ENCODE peak calls at places on chromosomes 1 and 21, in seven cellular contexts. One of them, this sample, is unnamed.

GRCh38 chr1:242477944-242478343 is 46.6 kb downstream of the PLD5 start:
- DNase-seq in occipital lobe: no peak
- DNase-seq in Caki2: no peak
- DNase-seq in effector CD4-positive, alpha-beta T cell: no peak
- DNase-seq in IMR-90: no peak
- DNase-seq in COR-L47: peak; percentile 82
- DNase-seq in frontal cortex: no peak
- DNase-seq in this sample: no peak

GRCh38 chr1:188652678-188653077 is 1823.9 kb downstream of the PLA2G4A start:
- DNase-seq in occipital lobe: no peak
- DNase-seq in frontal cortex: no peak
- DNase-seq in effector CD4-positive, alpha-beta T cell: no peak
- DNase-seq in Caki2: no peak
- DNase-seq in IMR-90: peak; percentile 86
- DNase-seq in COR-L47: no peak
- DNase-seq in this sample: no peak

GRCh38 chr1:226546926-226547325 is 1.6 kb upstream of the STUM start:
- DNase-seq in Caki2: no peak
- DNase-seq in IMR-90: no peak
- DNase-seq in occipital lobe: no peak
- DNase-seq in effector CD4-positive, alpha-beta T cell: no peak
- DNase-seq in frontal cortex: no peak
- DNase-seq in COR-L47: no peak
- DNase-seq in this sample: no peak

GRCh38 chr1:87418048-87418447 is 89.4 kb downstream of the LMO4 start:
- DNase-seq in IMR-90: no peak
- DNase-seq in Caki2: no peak
- DNase-seq in occipital lobe: no peak
- DNase-seq in COR-L47: no peak
- DNase-seq in effector CD4-positive, alpha-beta T cell: no peak
- DNase-seq in frontal cortex: no peak
- DNase-seq in this sample: no peak

GRCh38 chr1:185567006-185567405 is 167.2 kb upstream of the HMCN1 start:
- DNase-seq in effector CD4-positive, alpha-beta T cell: peak; percentile 50
- DNase-seq in IMR-90: peak; percentile 58
- DNase-seq in occipital lobe: no peak
- DNase-seq in frontal cortex: no peak
- DNase-seq in Caki2: peak; percentile 71
- DNase-seq in COR-L47: no peak
- DNase-seq in this sample: peak; percentile 10

GRCh38 chr1:7313081-7313546 is 458.0 kb upstream of the VAMP3 start:
- DNase-seq in effector CD4-positive, alpha-beta T cell: no peak
- DNase-seq in occipital lobe: no peak
- DNase-seq in IMR-90: peak; percentile 44
- DNase-seq in COR-L47: no peak
- DNase-seq in Caki2: no peak
- DNase-seq in frontal cortex: no peak
- DNase-seq in this sample: no peak

GRCh38 chr1:178341218-178341956 is 155.4 kb downstream of the CLEC20A start:
- DNase-seq in frontal cortex: peak; percentile 6
- DNase-seq in occipital lobe: peak; percentile 6
- DNase-seq in Caki2: no peak
- DNase-seq in effector CD4-positive, alpha-beta T cell: no peak
- DNase-seq in COR-L47: no peak
- DNase-seq in IMR-90: peak; percentile 80
- DNase-seq in this sample: no peak

GRCh38 chr1:154453577-154454352 is 48.3 kb upstream of the TDRD10 start:
- DNase-seq in IMR-90: peak; percentile 71
- DNase-seq in effector CD4-positive, alpha-beta T cell: no peak
- DNase-seq in COR-L47: no peak
- DNase-seq in Caki2: no peak
- DNase-seq in occipital lobe: no peak
- DNase-seq in frontal cortex: no peak
- DNase-seq in this sample: no peak

GRCh38 chr1:56626546-56626945 is 18.6 kb upstream of the PRKAA2 start:
- DNase-seq in effector CD4-positive, alpha-beta T cell: no peak
- DNase-seq in IMR-90: peak; percentile 61
- DNase-seq in occipital lobe: no peak
- DNase-seq in COR-L47: no peak
- DNase-seq in frontal cortex: no peak
- DNase-seq in Caki2: no peak
- DNase-seq in this sample: no peak

GRCh38 chr1:82818596-82818995 is 1017.9 kb downstream of the ADGRL2 start:
- DNase-seq in effector CD4-positive, alpha-beta T cell: no peak
- DNase-seq in Caki2: no peak
- DNase-seq in occipital lobe: no peak
- DNase-seq in IMR-90: no peak
- DNase-seq in COR-L47: peak; percentile 88
- DNase-seq in frontal cortex: no peak
- DNase-seq in this sample: no peak

GRCh38 chr1:84754376-84754672 is 64.1 kb upstream of the SSX2IP start:
- DNase-seq in IMR-90: no peak
- DNase-seq in frontal cortex: no peak
- DNase-seq in COR-L47: no peak
- DNase-seq in Caki2: no peak
- DNase-seq in occipital lobe: no peak
- DNase-seq in effector CD4-positive, alpha-beta T cell: no peak
- DNase-seq in this sample: no peak

GRCh38 chr1:22139066-22139594 is 3.8 kb downstream of the WNT4 start:
- DNase-seq in occipital lobe: no peak
- DNase-seq in frontal cortex: no peak
- DNase-seq in Caki2: no peak
- DNase-seq in COR-L47: peak; percentile 56
- DNase-seq in IMR-90: no peak
- DNase-seq in effector CD4-positive, alpha-beta T cell: no peak
- DNase-seq in this sample: no peak

GRCh38 chr1:150970818-150971582 is 3.6 kb downstream of the CERS2 start:
- DNase-seq in COR-L47: no peak
- DNase-seq in Caki2: peak; percentile 23
- DNase-seq in frontal cortex: no peak
- DNase-seq in IMR-90: peak; percentile 62
- DNase-seq in effector CD4-positive, alpha-beta T cell: no peak
- DNase-seq in occipital lobe: peak; percentile 21
- DNase-seq in this sample: no peak

GRCh38 chr1:79220509-79220908 is 214.0 kb upstream of the ADGRL4 start:
- DNase-seq in Caki2: no peak
- DNase-seq in frontal cortex: no peak
- DNase-seq in effector CD4-positive, alpha-beta T cell: no peak
- DNase-seq in COR-L47: no peak
- DNase-seq in IMR-90: no peak
- DNase-seq in occipital lobe: no peak
- DNase-seq in this sample: no peak

GRCh38 chr1:202017385-202018225 is 7.2 kb downstream of the ELF3 start:
- DNase-seq in Caki2: peak; percentile 93
- DNase-seq in COR-L47: no peak
- DNase-seq in frontal cortex: no peak
- DNase-seq in occipital lobe: no peak
- DNase-seq in IMR-90: no peak
- DNase-seq in effector CD4-positive, alpha-beta T cell: no peak
- DNase-seq in this sample: no peak

GRCh38 chr1:81304187-81304586 is 496.5 kb upstream of the ADGRL2 start:
- DNase-seq in Caki2: peak; percentile 6
- DNase-seq in IMR-90: peak; percentile 51
- DNase-seq in COR-L47: no peak
- DNase-seq in effector CD4-positive, alpha-beta T cell: no peak
- DNase-seq in frontal cortex: no peak
- DNase-seq in occipital lobe: no peak
- DNase-seq in this sample: no peak

GRCh38 chr1:51989582-51990477 is 670 bp downstream of the RAB3B start:
- DNase-seq in frontal cortex: no peak
- DNase-seq in occipital lobe: no peak
- DNase-seq in effector CD4-positive, alpha-beta T cell: peak; percentile 3
- DNase-seq in Caki2: no peak
- DNase-seq in IMR-90: no peak
- DNase-seq in COR-L47: no peak
- DNase-seq in this sample: no peak

GRCh38 chr1:16351449-16351993 is 759 bp downstream of the FBXO42 start:
- DNase-seq in frontal cortex: no peak
- DNase-seq in occipital lobe: peak; percentile 7
- DNase-seq in IMR-90: peak; percentile 34
- DNase-seq in COR-L47: no peak
- DNase-seq in effector CD4-positive, alpha-beta T cell: no peak
- DNase-seq in Caki2: no peak
- DNase-seq in this sample: no peak

GRCh38 chr21:37927711-37928110 is 11.5 kb upstream of the KCNJ6 start:
- DNase-seq in Caki2: no peak
- DNase-seq in occipital lobe: no peak
- DNase-seq in COR-L47: no peak
- DNase-seq in IMR-90: no peak
- DNase-seq in frontal cortex: no peak
- DNase-seq in effector CD4-positive, alpha-beta T cell: no peak
- DNase-seq in this sample: no peak

This sample was measured in stimulated activated effector memory CD8-positive, alpha-beta T cell treated with anti-CD3 and anti-CD28 coated beads, Interleukin-12 subunit alpha, Interleukin-12 subunit beta, amount 100 ng/mL, for 72 hours.